ENCODE peak calls at places on chromosomes 3 and 15, in ten cellular contexts. E is left lung; Z is right lobe of liver; A is CD8-positive, alpha-beta T cell; M is adrenal gland; C is A549; F is tibial nerve; H is upper lobe of right lung; L is neuronal stem cell; X is colonic mucosa. W is an unnamed sample. For H3K4me1 and H3K9me3, the result is how much of the 10 kb centered on the place peaks cover.

GRCh38 chr3:134380249-134380648 is 6.0 kb upstream of the AMOTL2 start:
- DNase-seq in E (no peak), Z (no peak), A (no peak), M (no peak), C (no peak), F (no peak), H (no peak), L (no peak), X (no peak), W (no peak)

GRCh38 chr3:73868688-73869315 is 244.1 kb upstream of the PDZRN3 start:
- DNase-seq in E (no peak), Z (no peak), A (no peak), M (peak), C (peak), F (peak), H (no peak), L (peak), X (peak), W (peak)

GRCh38 chr3:8516047-8516671 is 14.5 kb downstream of the LMCD1 start:
- DNase-seq in E (no peak), Z (no peak), A (no peak), M (no peak), C (no peak), F (no peak), H (no peak), L (no peak), X (no peak), W (no peak)

GRCh38 chr15:78007211-78007956 is 70.1 kb downstream of the TBC1D2B start:
- DNase-seq in E (no peak), Z (no peak), A (no peak), M (no peak), C (no peak), F (no peak), H (no peak), L (no peak), X (no peak), W (no peak)

GRCh38 chr3:180306691-180307090 is 270.0 kb upstream of the PEX5L start:
- DNase-seq in E (no peak), Z (no peak), A (no peak), M (no peak), C (no peak), F (no peak), H (no peak), L (no peak), X (no peak), W (no peak)

GRCh38 chr3:153291052-153291689 is 129.1 kb downstream of the RAP2B start:
- DNase-seq in E (no peak), Z (no peak), A (no peak), M (no peak), C (peak), F (no peak), H (no peak), L (no peak), X (no peak), W (peak)

GRCh38 chr3:119664850-119665379 is 4.5 kb upstream of the POPDC2 start:
- DNase-seq in E (no peak), Z (no peak), A (no peak), M (no peak), C (peak), F (no peak), H (no peak), L (no peak), X (no peak), W (peak)

GRCh38 chr3:64575211-64575844 is 112.5 kb downstream of the ADAMTS9 start:
- DNase-seq in E (no peak), Z (no peak), A (no peak), M (no peak), C (peak), F (no peak), H (no peak), L (no peak), X (no peak), W (no peak)

GRCh38 chr3:48301814-48302194 is 31.7 kb downstream of the SPINK8 start:
- DNase-seq in E (peak), Z (no peak), A (no peak), M (peak), C (peak), F (no peak), H (no peak), L (peak), X (peak), W (no peak)

GRCh38 chr15:29124581-29125381 is 144.8 kb downstream of the NSMCE3 start:
- DNase-seq in E (no peak), Z (no peak), A (no peak), M (no peak), C (no peak), F (no peak), H (no peak), L (no peak), X (no peak), W (no peak)

GRCh38 chr3:115512565-115513410 is 110.5 kb upstream of the GAP43 start:
- DNase-seq in E (no peak), Z (no peak), A (no peak), M (no peak), C (peak), F (no peak), H (peak), L (peak), X (no peak), W (peak)

GRCh38 chr15:90300988-90301715 is 35.7 kb downstream of the NGRN start:
- DNase-seq in E (peak), Z (peak), A (peak), M (peak), C (peak), F (no peak), H (peak), L (peak), X (peak), W (peak)

GRCh38 chr3:159246385-159246784 is 444.5 kb downstream of the MFSD1 start:
- DNase-seq in E (no peak), Z (no peak), A (no peak), M (no peak), C (no peak), F (no peak), H (no peak), L (no peak), X (no peak), W (no peak)

GRCh38 chr3:77186728-77187127 is 146.8 kb downstream of the ROBO2 start:
- DNase-seq in E (no peak), Z (no peak), A (no peak), M (no peak), C (no peak), F (no peak), H (no peak), L (no peak), X (no peak), W (no peak)

GRCh38 chr15:98296653-98297052 is 336.1 kb downstream of the ARRDC4 start:
- DNase-seq in E (no peak), Z (no peak), A (no peak), M (no peak), C (no peak), F (no peak), H (no peak), L (no peak), X (no peak), W (no peak)

GRCh38 chr15:58770519-58770856 is 614 bp upstream of the MINDY2 start:
- DNase-seq in E (no peak), Z (no peak), A (no peak), M (no peak), C (no peak), F (no peak), H (no peak), L (no peak), X (no peak), W (peak)

DNA sequence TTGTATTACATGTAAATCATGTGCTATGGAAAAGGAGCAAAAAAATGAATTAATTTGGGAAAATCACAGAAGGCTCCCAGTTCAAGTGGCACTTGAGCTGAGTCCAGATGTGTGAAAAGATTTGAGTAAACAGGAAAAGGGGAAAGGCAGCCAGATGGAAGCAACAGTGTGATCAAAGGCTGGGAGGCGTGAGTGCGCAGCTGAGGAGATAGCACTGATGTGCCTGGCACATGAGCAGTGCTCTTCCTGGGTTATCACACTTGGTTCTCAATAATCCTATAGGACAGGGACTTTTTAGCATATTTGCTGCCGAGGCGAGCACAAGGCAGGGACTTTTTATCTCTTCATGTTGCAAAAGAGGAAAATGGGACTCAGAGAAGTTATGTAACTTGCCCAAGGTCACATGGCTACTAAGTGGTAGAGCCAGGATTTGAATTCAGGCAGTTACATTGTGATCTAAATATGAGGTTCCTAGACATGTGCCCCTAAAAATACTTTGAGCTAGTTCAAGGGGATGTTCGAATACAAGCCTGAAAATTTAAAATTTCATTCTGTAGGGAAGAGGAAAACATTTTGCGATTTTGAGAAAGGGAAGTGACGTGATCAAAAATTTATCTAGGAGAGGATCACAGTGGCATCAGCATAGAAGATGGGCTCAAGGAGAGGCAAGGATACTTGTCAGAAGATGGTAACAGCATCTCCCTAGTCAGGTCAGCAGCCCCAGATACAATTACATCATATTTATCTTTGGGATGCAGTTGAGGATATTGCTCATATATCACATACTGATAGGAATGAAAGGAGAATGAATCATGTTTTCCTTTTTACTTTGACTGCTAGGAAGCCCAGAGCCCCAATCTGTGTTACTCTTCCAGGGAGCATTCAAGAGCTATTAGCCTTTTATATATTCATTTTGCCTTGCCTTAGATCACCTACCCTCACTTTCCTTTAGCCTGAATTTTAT is 39.8 kb downstream of the CORO2B start:
- DNase-seq in E (no peak), Z (no peak), A (no peak), M (no peak), C (no peak), F (no peak), H (no peak), L (no peak), X (no peak), W (peak)
- H3K4me1 ChIP-seq in E (under half), Z (under half), A (under half), M (under half), C (under half), F (under half), H (under half), L (under half), X (under half), W (under half)

GRCh38 chr15:100715571-100716455 is 113.4 kb downstream of the ASB7 start:
- DNase-seq in E (peak), Z (peak), A (no peak), M (peak), C (peak), F (no peak), H (peak), L (no peak), X (peak), W (peak)

GRCh38 chr15:100716456-100717085 is 114.2 kb downstream of the ASB7 start:
- DNase-seq in E (no peak), Z (no peak), A (no peak), M (peak), C (no peak), F (no peak), H (no peak), L (no peak), X (no peak), W (no peak)

GRCh38 chr15:100713163-100713867 is 110.9 kb downstream of the ASB7 start:
- DNase-seq in E (no peak), Z (no peak), A (no peak), M (peak), C (peak), F (no peak), H (no peak), L (no peak), X (no peak), W (no peak)

GRCh38 chr15:100714034-100714748 is 111.8 kb downstream of the ASB7 start:
- DNase-seq in E (peak), Z (no peak), A (no peak), M (peak), C (no peak), F (no peak), H (no peak), L (no peak), X (no peak), W (no peak)

DNA sequence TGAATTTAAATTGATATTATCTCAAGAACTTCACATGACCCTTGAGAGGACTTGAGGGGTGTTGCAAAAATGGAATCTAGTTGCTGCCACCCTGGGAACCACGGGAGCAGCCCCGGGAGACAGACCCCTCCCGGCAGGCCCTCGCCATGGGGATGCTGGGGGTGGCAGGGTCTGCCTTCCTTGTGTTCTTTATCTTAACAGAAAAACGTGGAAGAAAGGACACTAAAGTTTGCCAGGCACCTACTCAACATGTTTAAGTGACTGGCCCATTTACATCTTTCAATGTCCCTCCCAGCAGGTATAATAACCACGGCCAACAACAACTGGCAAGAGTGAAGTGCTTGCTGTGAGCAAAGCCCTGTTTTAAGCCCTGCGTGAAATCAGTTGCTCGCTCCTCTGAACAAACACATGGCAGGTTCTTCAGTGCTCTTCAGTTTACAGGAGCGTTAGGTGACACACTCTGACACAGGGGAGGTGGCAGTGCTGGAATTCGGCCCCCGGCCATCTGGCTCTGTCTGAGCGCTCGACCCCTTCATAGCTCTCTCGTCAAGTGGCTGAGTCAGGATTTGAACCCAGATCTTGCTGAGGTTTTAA is 112.5 kb downstream of the ASB7 start:
- DNase-seq in E (no peak), Z (no peak), A (no peak), M (peak), C (no peak), F (no peak), H (no peak), L (no peak), X (no peak), W (peak)
- H3K9me3 ChIP-seq in E (under half), Z (under half), A (under half), M (under half), C (under half), F (under half), H (under half), L (under half), X (under half), W (under half)

GRCh38 chr3:132596326-132596725 is 744 bp upstream of the ACKR4 start:
- DNase-seq in E (no peak), Z (no peak), A (no peak), M (no peak), C (no peak), F (no peak), H (no peak), L (no peak), X (no peak), W (no peak)

GRCh38 chr3:132595036-132595435 is 2.0 kb upstream of the ACKR4 start:
- DNase-seq in E (no peak), Z (no peak), A (no peak), M (no peak), C (no peak), F (no peak), H (no peak), L (peak), X (no peak), W (no peak)

GRCh38 chr3:132592211-132592610 is 4.9 kb upstream of the ACKR4 start:
- DNase-seq in E (no peak), Z (no peak), A (no peak), M (no peak), C (no peak), F (no peak), H (no peak), L (no peak), X (no peak), W (no peak)

GRCh38 chr3:132593950-132594328 is 3.1 kb upstream of the ACKR4 start:
- DNase-seq in E (no peak), Z (no peak), A (no peak), M (peak), C (no peak), F (no peak), H (no peak), L (no peak), X (no peak), W (no peak)

DNA sequence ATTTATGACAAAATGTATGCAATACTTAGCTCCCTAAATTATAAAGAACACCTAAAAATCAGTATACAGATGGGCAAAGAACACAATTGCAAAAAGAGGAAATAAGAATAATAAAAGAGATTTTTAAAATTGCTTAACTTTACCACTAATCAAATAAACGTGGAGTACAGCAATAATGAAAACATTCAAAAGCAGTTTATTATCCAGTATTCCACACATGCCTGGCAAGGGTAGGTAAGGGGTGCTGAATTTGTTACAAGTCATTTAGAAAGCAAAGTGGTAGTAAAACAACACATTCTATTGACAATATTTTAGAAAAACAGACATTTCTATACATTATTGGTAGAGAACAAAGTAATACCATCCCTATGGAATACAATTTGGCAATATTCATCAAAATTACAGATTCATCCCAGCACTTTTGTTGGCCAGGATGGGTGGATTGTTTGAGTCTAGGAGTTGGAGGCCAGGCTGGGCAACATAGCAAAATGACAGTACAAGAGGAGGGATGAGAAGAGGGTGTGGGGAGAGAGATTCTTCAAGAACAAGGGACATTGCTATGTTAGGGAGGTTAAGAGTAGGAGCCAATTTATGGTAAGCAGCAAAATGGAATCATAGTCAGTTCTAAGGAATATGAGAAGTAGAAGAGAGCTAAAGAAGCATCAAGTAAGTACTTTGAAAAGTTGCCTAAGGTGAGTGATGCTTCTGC is 3.7 kb upstream of the ACKR4 start:
- DNase-seq in E (no peak), Z (no peak), A (no peak), M (no peak), C (no peak), F (no peak), H (no peak), L (no peak), X (no peak), W (no peak)
- H3K27ac ChIP-seq in E (no peak), Z (no peak), A (no peak), M (peak), C (no peak), F (no peak), H (no peak), L (no peak), X (no peak), W (no peak)

DNA sequence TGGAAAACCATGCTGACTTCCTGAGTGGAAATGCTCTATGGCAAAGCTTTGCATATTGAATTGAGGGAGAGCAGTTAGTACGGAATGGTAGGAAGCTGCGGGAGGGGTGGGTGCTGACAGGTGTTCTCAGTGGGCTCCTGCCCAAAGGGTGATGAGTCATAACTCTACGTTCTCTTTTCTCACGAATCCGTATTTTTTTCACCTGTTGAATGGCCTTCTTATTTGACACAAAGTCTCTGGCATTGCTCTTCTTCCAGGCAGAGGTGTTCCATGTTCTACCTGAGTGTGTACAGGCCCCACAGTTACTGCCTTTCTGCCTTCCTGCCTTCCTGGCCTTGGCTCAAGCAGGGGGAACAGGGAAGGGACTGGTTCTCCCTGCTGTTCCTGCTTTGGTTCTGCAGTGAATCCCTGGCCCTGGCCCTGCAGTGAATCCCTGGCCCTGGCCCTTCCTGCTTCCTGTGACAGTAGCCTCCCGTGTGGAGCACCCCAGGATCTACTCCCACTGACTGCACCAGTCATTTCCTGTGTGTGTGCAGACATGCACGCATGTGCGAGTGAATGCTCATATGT is 31.9 kb downstream of the TRAK1 start:
- DNase-seq in E (no peak), Z (no peak), A (no peak), M (no peak), C (no peak), F (no peak), H (no peak), L (no peak), X (no peak), W (no peak)
- H3K4me1 ChIP-seq in E (under half), Z (under half), A (under half), M (under half), C (under half), F (under half), H (under half), L (under half), X (under half), W (under half)

GRCh38 chr3:21174461-21174860 is 576.5 kb downstream of the ZNF385D start:
- DNase-seq in E (no peak), Z (no peak), A (no peak), M (no peak), C (no peak), F (no peak), H (no peak), L (no peak), X (no peak), W (no peak)
- H3K9me3 ChIP-seq in E (under half), Z (under half), A (under half), M (under half), C (under half), F (under half), H (under half), L (under half), X (under half), W (under half)

DNA sequence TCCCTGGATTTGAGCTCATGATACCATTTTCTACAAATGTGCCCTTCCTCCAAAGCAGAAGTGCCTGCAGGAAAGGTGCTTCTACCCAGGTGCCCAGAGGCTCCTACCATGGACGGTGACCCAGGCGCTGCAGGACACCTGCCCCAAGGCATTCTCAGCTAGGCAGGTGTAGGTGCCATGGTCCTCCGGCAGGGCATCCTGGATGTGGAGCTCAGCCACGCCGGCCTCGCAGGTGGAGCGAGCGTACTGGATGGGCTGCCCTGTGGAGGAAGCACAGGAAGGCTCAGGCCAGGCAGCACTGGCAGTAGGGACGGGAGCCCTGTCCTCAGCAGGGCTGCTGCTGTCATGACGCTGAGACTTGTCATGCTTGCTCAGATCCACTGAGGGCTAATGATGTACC is 137.2 kb upstream of the HACD2 start:
- DNase-seq in E (no peak), Z (no peak), A (no peak), M (no peak), C (no peak), F (no peak), H (no peak), L (no peak), X (no peak), W (no peak)
- H3K27ac ChIP-seq in E (no peak), Z (no peak), A (no peak), M (no peak), C (no peak), F (no peak), H (no peak), L (no peak), X (no peak), W (no peak)

GRCh38 chr15:63997715-63998442 is 48.4 kb downstream of the DAPK2 start:
- DNase-seq in E (no peak), Z (no peak), A (no peak), M (peak), C (no peak), F (no peak), H (no peak), L (no peak), X (no peak), W (no peak)
- H3K4me1 ChIP-seq in E (under half), Z (under half), A (under half), M (under half), C (under half), F (under half), H (under half), L (under half), X (under half), W (under half)

GRCh38 chr15:48733615-48734014 is 77.3 kb downstream of the CEP152 start:
- DNase-seq in E (no peak), Z (no peak), A (no peak), M (no peak), C (no peak), F (no peak), H (no peak), L (no peak), X (no peak), W (no peak)
- H3K9me3 ChIP-seq in E (under half), Z (under half), A (under half), M (under half), C (under half), F (under half), H (under half), L (under half), X (under half), W (under half)

GRCh38 chr15:60804551-60804950 is 325.6 kb upstream of the ICE2 start:
- DNase-seq in E (no peak), Z (no peak), A (no peak), M (no peak), C (no peak), F (no peak), H (no peak), L (no peak), X (no peak), W (no peak)
- H3K27ac ChIP-seq in E (no peak), Z (no peak), A (no peak), M (no peak), C (no peak), F (no peak), H (no peak), L (no peak), X (no peak), W (no peak)

W was measured in cardiac muscle cell.